ENCODE peak calls at places on chromosomes 3 and 15, in nine cellular contexts. M, Q, S, F, Z, N, A, V and D are unnamed samples.

GRCh38 chr3:61141184-61141583 is 110.1 kb downstream of the FHIT start:
- DNase-seq in M (no peak), Q (no peak), S (no peak), F (no peak), Z (no peak), N (no peak), A (no peak), V (no peak), D (no peak)

GRCh38 chr3:99640214-99640851 is 1.9 kb downstream of the COL8A1 start:
- DNase-seq in M (peak), Q (no peak), S (no peak), F (no peak), Z (no peak), N (no peak), A (no peak), V (no peak), D (no peak)

GRCh38 chr15:90519688-90520087 is 10.0 kb upstream of the CRTC3 start:
- DNase-seq in M (peak), Q (no peak), S (no peak), F (no peak), Z (no peak), N (peak), A (no peak), V (peak), D (no peak)

GRCh38 chr15:101207867-101208288 is 44.0 kb downstream of the CHSY1 start:
- DNase-seq in M (peak), Q (no peak), S (no peak), F (peak), Z (no peak), N (peak), A (no peak), V (peak), D (no peak)

GRCh38 chr3:114370537-114371174 is 76.8 kb downstream of the TIGIT start:
- DNase-seq in M (no peak), Q (peak), S (no peak), F (no peak), Z (no peak), N (no peak), A (no peak), V (no peak), D (no peak)

GRCh38 chr3:69251078-69251805 is 128.8 kb upstream of the LMOD3 start:
- DNase-seq in M (no peak), Q (no peak), S (no peak), F (no peak), Z (no peak), N (no peak), A (no peak), V (no peak), D (no peak)

GRCh38 chr15:80093854-80094418 is 34.5 kb downstream of the ZFAND6 start:
- DNase-seq in M (no peak), Q (peak), S (no peak), F (peak), Z (no peak), N (peak), A (no peak), V (no peak), D (no peak)

GRCh38 chr15:74373731-74374647 is 6.5 kb upstream of the CYP11A1 start:
- DNase-seq in M (peak), Q (peak), S (peak), F (peak), Z (peak), N (peak), A (peak), V (no peak), D (peak)

GRCh38 chr3:165206454-165207266 is 10.5 kb upstream of the SLITRK3 start:
- DNase-seq in M (peak), Q (peak), S (no peak), F (peak), Z (peak), N (peak), A (no peak), V (peak), D (no peak)

GRCh38 chr3:174786825-174787224 is 72.3 kb upstream of the NAALADL2 start:
- DNase-seq in M (no peak), Q (no peak), S (no peak), F (no peak), Z (no peak), N (no peak), A (no peak), V (no peak), D (no peak)

GRCh38 chr3:8656240-8656639 is 11.6 kb upstream of the SSUH2 start:
- DNase-seq in M (no peak), Q (no peak), S (no peak), F (no peak), Z (no peak), N (no peak), A (no peak), V (no peak), D (no peak)

GRCh38 chr3:37812497-37812896 is 49.2 kb upstream of the CTDSPL start:
- DNase-seq in M (peak), Q (no peak), S (no peak), F (peak), Z (no peak), N (peak), A (no peak), V (no peak), D (no peak)

GRCh38 chr15:38084289-38084688 is 149.8 kb downstream of the TMCO5A start:
- DNase-seq in M (peak), Q (no peak), S (no peak), F (no peak), Z (no peak), N (peak), A (no peak), V (no peak), D (no peak)

GRCh38 chr15:99909914-99910313 is 176.7 kb upstream of the LYSMD4 start:
- DNase-seq in M (no peak), Q (peak), S (no peak), F (peak), Z (no peak), N (no peak), A (no peak), V (no peak), D (no peak)

GRCh38 chr3:64311424-64311920 is 86.2 kb upstream of the PRICKLE2 start:
- DNase-seq in M (peak), Q (no peak), S (no peak), F (peak), Z (no peak), N (peak), A (no peak), V (no peak), D (no peak)

GRCh38 chr3:184384342-184384741 is 4.5 kb downstream of the CHRD start:
- DNase-seq in M (no peak), Q (no peak), S (no peak), F (no peak), Z (no peak), N (no peak), A (peak), V (no peak), D (no peak)

GRCh38 chr3:114213262-114213668 is 24.1 kb downstream of the ZNF80 start:
- DNase-seq in M (peak), Q (no peak), S (no peak), F (peak), Z (no peak), N (peak), A (no peak), V (no peak), D (no peak)

GRCh38 chr3:4736284-4736861 is 242.9 kb upstream of the BHLHE40 start:
- DNase-seq in M (peak), Q (no peak), S (no peak), F (peak), Z (no peak), N (peak), A (no peak), V (no peak), D (no peak)

GRCh38 chr15:99565281-99566156 is at the start of gene MEF2A:
- DNase-seq in M (peak), Q (peak), S (peak), F (peak), Z (peak), N (peak), A (peak), V (peak), D (peak)

GRCh38 chr3:110296885-110297284 is 774.7 kb upstream of the NECTIN3 start:
- DNase-seq in M (peak), Q (no peak), S (no peak), F (no peak), Z (no peak), N (no peak), A (no peak), V (no peak), D (no peak)

GRCh38 chr15:70094690-70095311 is 2.9 kb downstream of the TLE3 start:
- DNase-seq in M (no peak), Q (no peak), S (no peak), F (peak), Z (no peak), N (no peak), A (no peak), V (no peak), D (no peak)

GRCh38 chr3:13229291-13229949 is 156.2 kb upstream of the IQSEC1 start:
- DNase-seq in M (peak), Q (peak), S (no peak), F (peak), Z (no peak), N (peak), A (no peak), V (no peak), D (no peak)

GRCh38 chr3:184378650-184379374 is 805 bp upstream of the THPO start:
- DNase-seq in M (no peak), Q (no peak), S (no peak), F (no peak), Z (no peak), N (no peak), A (peak), V (no peak), D (no peak)

GRCh38 chr3:134911611-134912604 is 116.8 kb downstream of the EPHB1 start:
- DNase-seq in M (no peak), Q (no peak), S (no peak), F (no peak), Z (no peak), N (no peak), A (no peak), V (no peak), D (no peak)

GRCh38 chr3:189630667-189631372 is 369 bp upstream of the TP63 start:
- DNase-seq in M (no peak), Q (no peak), S (no peak), F (peak), Z (no peak), N (no peak), A (no peak), V (no peak), D (no peak)

GRCh38 chr15:76575177-76576078 is 238.9 kb downstream of the ISL2 start:
- DNase-seq in M (no peak), Q (no peak), S (no peak), F (no peak), Z (no peak), N (no peak), A (no peak), V (no peak), D (no peak)

GRCh38 chr3:137766069-137766960 is 2.2 kb downstream of the SOX14 start:
- DNase-seq in M (no peak), Q (peak), S (no peak), F (no peak), Z (no peak), N (no peak), A (no peak), V (no peak), D (no peak)

GRCh38 chr3:69081583-69082262 is 1.6 kb upstream of the UBA3 start:
- DNase-seq in M (no peak), Q (no peak), S (no peak), F (no peak), Z (no peak), N (no peak), A (no peak), V (no peak), D (no peak)

GRCh38 chr3:157174265-157174615 is 14.3 kb upstream of the CCNL1 start:
- DNase-seq in M (no peak), Q (no peak), S (no peak), F (no peak), Z (no peak), N (no peak), A (no peak), V (no peak), D (no peak)

GRCh38 chr3:29317659-29318173 is 36.8 kb downstream of the RBMS3 start:
- DNase-seq in M (no peak), Q (no peak), S (no peak), F (no peak), Z (no peak), N (no peak), A (no peak), V (no peak), D (no peak)

GRCh38 chr3:171974986-171975837 is 64.2 kb upstream of the FNDC3B start:
- DNase-seq in M (peak), Q (no peak), S (no peak), F (peak), Z (no peak), N (peak), A (no peak), V (no peak), D (no peak)

GRCh38 chr3:153443961-153444360 is 281.9 kb downstream of the RAP2B start:
- DNase-seq in M (peak), Q (no peak), S (no peak), F (peak), Z (no peak), N (peak), A (no peak), V (no peak), D (no peak)

GRCh38 chr15:42348083-42348482 is 11.2 kb upstream of the CAPN3 start:
- DNase-seq in M (peak), Q (no peak), S (no peak), F (peak), Z (no peak), N (peak), A (no peak), V (peak), D (no peak)

GRCh38 chr3:23055733-23056376 is 147.3 kb upstream of the UBE2E2 start:
- DNase-seq in M (peak), Q (no peak), S (no peak), F (peak), Z (no peak), N (peak), A (no peak), V (peak), D (no peak)

GRCh38 chr15:39692464-39693327 is 89.9 kb downstream of the FSIP1 start:
- DNase-seq in M (no peak), Q (peak), S (no peak), F (peak), Z (no peak), N (no peak), A (no peak), V (no peak), D (no peak)

GRCh38 chr3:195066441-195066841 is 204.5 kb downstream of the XXYLT1 start:
- DNase-seq in M (no peak), Q (no peak), S (no peak), F (no peak), Z (no peak), N (no peak), A (no peak), V (no peak), D (no peak)

GRCh38 chr15:50549326-50549725 is 2.9 kb upstream of the USP50 start:
- DNase-seq in M (no peak), Q (no peak), S (no peak), F (no peak), Z (no peak), N (no peak), A (no peak), V (no peak), D (no peak)

GRCh38 chr3:194205675-194206133 is 69.8 kb downstream of the HES1 start:
- DNase-seq in M (no peak), Q (peak), S (no peak), F (no peak), Z (no peak), N (no peak), A (peak), V (no peak), D (no peak)

GRCh38 chr15:81046290-81046689 is 45.6 kb downstream of the TLNRD1 start:
- DNase-seq in M (no peak), Q (no peak), S (no peak), F (no peak), Z (no peak), N (no peak), A (no peak), V (no peak), D (no peak)

DNA sequence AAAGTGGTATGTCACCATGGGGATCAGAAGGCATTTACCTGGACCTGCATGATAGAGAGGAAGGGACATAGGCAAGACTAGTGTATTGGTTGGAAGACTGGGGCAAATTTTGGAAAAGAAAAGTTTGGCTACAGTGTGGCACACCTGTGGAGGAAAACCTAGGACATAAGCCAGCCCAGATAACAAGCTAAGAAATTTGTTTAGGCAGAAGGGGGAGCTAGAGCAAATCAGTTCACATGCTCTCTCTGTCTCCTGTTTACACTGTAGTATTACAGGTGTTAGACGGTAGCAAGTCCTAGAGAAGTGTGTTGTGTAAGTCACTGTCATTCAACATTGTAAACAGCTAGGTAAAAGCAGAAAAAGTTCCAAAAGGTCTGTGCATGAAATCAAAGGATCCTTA is 11.9 kb upstream of the ALDH1A2 start:
- DNase-seq in M (no peak), Q (no peak), S (no peak), F (no peak), Z (no peak), N (peak), A (no peak), V (no peak), D (no peak)
- TF ChIP-seq CTCF in M (no peak), Q (no peak), S (no peak), F (peak), Z (no peak), N (peak), A (no peak), V (no peak), D (peak)

GRCh38 chr3:21292971-21293370 is 458.0 kb downstream of the ZNF385D start:
- DNase-seq in M (no peak), Q (no peak), S (no peak), F (no peak), Z (no peak), N (no peak), A (no peak), V (no peak), D (no peak)

GRCh38 chr3:21294768-21295167 is 456.2 kb downstream of the ZNF385D start:
- DNase-seq in M (peak), Q (no peak), S (no peak), F (peak), Z (no peak), N (peak), A (no peak), V (peak), D (no peak)

DNA sequence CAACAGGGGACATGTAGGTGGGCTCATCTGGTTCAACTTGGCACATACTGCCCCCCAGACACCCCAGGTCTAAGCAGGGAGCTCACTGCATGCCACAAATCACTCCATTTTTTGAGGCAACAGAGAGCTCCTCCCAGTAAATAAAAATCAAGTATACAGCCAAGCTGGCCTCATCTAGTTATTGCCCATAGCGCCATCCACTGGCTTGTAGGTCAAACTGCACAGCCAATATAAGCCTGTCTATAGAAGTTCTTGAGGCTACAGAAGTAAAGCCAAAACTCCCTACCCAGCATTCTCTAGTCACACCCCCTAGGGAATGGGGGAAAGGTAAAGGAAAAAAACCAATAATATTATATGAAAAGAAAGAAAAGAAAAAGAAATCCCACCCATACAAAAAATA is 453.7 kb downstream of the ZNF385D start:
- DNase-seq in M (no peak), Q (no peak), S (no peak), F (no peak), Z (no peak), N (no peak), A (no peak), V (no peak), D (no peak)
- TF ChIP-seq CTCF in M (no peak), Q (peak), S (no peak), F (no peak), Z (no peak), N (no peak), A (no peak), V (no peak), D (no peak)

GRCh38 chr3:139117883-139118760 is 73.4 kb upstream of the PRR23C start:
- DNase-seq in M (no peak), Q (no peak), S (peak), F (no peak), Z (no peak), N (no peak), A (no peak), V (no peak), D (no peak)
- TF ChIP-seq CTCF in M (no peak), Q (no peak), S (no peak), F (no peak), Z (no peak), N (no peak), A (no peak), V (no peak), D (no peak)

DNA sequence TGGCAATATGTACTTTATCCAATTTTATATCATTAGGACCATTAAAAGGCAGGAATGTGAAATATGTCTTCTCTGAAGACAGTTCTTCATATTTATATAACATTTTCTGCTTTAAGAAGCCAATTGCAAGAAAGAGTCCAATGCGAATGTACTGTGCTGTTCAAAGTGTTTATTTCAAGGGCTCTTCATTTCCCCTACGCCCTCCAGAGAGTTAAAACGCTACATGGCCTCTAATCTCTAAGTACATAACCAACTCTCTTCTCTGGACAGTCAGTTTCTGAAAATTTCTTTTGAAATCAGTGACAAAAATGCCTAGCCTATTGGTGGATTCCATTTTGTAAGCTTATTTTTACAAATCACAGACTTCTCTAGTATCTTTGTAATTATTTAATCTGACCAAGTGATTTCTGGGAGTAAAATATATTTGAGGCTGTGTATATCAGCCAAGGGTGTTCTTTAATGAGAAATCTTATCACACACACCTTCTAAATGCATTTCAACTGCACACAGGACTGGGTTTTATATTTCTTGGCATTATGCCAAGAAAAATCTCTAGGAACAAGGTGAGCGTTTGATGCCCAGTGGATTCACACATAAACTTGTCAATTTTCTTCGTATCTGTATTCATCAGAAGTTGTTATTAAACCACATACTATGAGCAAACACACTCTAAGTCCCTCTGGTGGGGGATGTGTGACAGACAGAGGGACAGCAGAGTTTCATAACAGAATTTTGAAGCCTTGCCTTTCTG is 51.3 kb downstream of the KCNAB1 start:
- DNase-seq in M (no peak), Q (no peak), S (no peak), F (no peak), Z (no peak), N (no peak), A (no peak), V (no peak), D (no peak)
- TF ChIP-seq CTCF in M (no peak), Q (no peak), S (no peak), F (no peak), Z (no peak), N (no peak), A (no peak), V (no peak), D (no peak)

DNA sequence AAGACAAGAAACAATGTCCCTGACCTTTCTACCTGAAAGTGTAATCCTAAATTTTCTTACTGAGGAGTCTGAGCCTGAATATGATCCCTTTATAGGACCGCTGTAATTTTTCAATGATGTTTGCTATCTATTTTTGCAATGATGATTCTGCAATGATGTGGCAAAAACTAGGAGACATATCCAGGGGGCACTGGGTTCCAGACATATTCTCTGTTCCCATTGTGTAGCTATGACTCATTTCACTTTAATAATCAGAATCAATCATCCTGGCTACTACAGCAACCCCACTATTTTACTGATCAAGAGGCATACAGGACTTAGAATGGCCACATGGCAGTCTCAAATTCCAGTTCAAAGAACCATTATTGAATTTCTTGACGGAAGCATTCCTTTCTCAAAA is 85.9 kb downstream of the AQR start:
- DNase-seq in M (peak), Q (no peak), S (no peak), F (no peak), Z (no peak), N (peak), A (no peak), V (no peak), D (no peak)
- TF ChIP-seq CTCF in M (no peak), Q (no peak), S (no peak), F (no peak), Z (no peak), N (no peak), A (no peak), V (no peak), D (no peak)